ENCODE peak calls at places on chromosomes 5 and 9, in five cellular contexts. A is AG09309, R is iPS DF 19.7, F is MM.1S, L is AG08396. T is an unnamed sample.

GRCh38 chr5:62342476-62342837 is 36.5 kb downstream of the KIF2A start:
- DNase-seq in F (no peak), L (no peak), R (no peak), A (no peak), T (no peak)

GRCh38 chr5:140855772-140856674 is at the start of gene PCDHA10:
- DNase-seq in R (no peak), F (no peak), A (no peak), L (no peak), T (no peak)

GRCh38 chr5:68424799-68425537 is 209.4 kb downstream of the PIK3R1 start:
- DNase-seq in R (no peak), L (no peak), F (peak), A (no peak), T (no peak)

GRCh38 chr5:140576776-140577201 is 12.2 kb downstream of the SLC35A4 start:
- DNase-seq in L (no peak), A (no peak), F (no peak), R (no peak), T (no peak)

GRCh38 chr9:75866273-75866871 is 24.1 kb upstream of the PCSK5 start:
- DNase-seq in L (peak), R (no peak), F (peak), A (no peak), T (no peak)

GRCh38 chr5:115160975-115161475 is 8.7 kb downstream of the TRIM36 start:
- DNase-seq in L (no peak), A (no peak), R (no peak), F (no peak), T (no peak)

GRCh38 chr9:35813434-35814105 is 1.3 kb downstream of the HINT2 start:
- DNase-seq in F (no peak), L (no peak), A (no peak), R (no peak), T (no peak)

GRCh38 chr9:77710276-77710675 is 62.2 kb upstream of the GNA14 start:
- DNase-seq in L (no peak), F (no peak), A (no peak), R (no peak), T (no peak)

GRCh38 chr5:11319851-11320580 is 559.0 kb upstream of the DAP start:
- DNase-seq in F (no peak), R (no peak), L (peak), A (no peak), T (no peak)

GRCh38 chr9:114285166-114285867 is 37.6 kb upstream of the ORM1 start:
- DNase-seq in A (no peak), R (no peak), F (no peak), L (peak), T (no peak)

T was measured in NT2/D1.